ENCODE peak calls at places on chromosomes 4 and X, in eight cellular contexts. T is HepG2, G is SK-N-SH, Z is K562, J is HCT116, S is Panc1, P is GM23338, Y is GM12878. E is an unnamed sample.

GRCh38 chr4:168587326-168588125 is 90.7 kb downstream of the PALLD start:
- DNase-seq in S (no peak), G (no peak), P (no peak), Z (no peak), T (no peak), Y (no peak), J (peak), E (no peak)

GRCh38 chr4:184968784-184969201 is 49.5 kb upstream of the HELT start:
- DNase-seq in T (no peak), G (no peak), Z (no peak), P (no peak), S (no peak), J (no peak), Y (no peak), E (no peak)

GRCh38 chr4:170139764-170140163 is 50.0 kb upstream of the AADAT start:
- DNase-seq in T (no peak), G (no peak), Z (no peak), J (no peak), P (no peak), Y (no peak), S (no peak), E (no peak)

GRCh38 chrX:23003121-23003520 is 3.4 kb downstream of the DDX53 start:
- DNase-seq in Z (no peak), Y (no peak), P (no peak), J (no peak), S (no peak), T (no peak), G (no peak), E (no peak)

GRCh38 chrX:66004928-66005831 is 34.7 kb downstream of the VSIG4 start:
- DNase-seq in Z (no peak), Y (no peak), S (no peak), J (no peak), P (no peak), G (no peak), T (no peak), E (no peak)

GRCh38 chr4:138405439-138405838 is 163.3 kb upstream of the SLC7A11 start:
- DNase-seq in J (no peak), T (no peak), P (no peak), S (no peak), G (no peak), Y (peak), Z (no peak), E (no peak)

GRCh38 chr4:56655627-56656345 is 25.3 kb downstream of the HOPX start:
- DNase-seq in S (no peak), P (peak), J (no peak), T (no peak), Z (no peak), Y (no peak), G (peak), E (no peak)

GRCh38 chr4:188268081-188268908 is 129.1 kb downstream of the TRIML1 start:
- DNase-seq in G (no peak), Y (no peak), J (no peak), Z (no peak), T (no peak), S (no peak), P (peak), E (no peak)

GRCh38 chr4:144820115-144820514 is 174.2 kb downstream of the HHIP start:
- DNase-seq in Y (no peak), Z (no peak), P (no peak), T (no peak), S (no peak), J (no peak), G (no peak), E (no peak)

GRCh38 chr4:120731561-120731960 is 191.0 kb downstream of the PRDM5 start:
- DNase-seq in T (no peak), Z (no peak), G (no peak), P (no peak), S (no peak), J (no peak), Y (no peak), E (no peak)

GRCh38 chr4:108255203-108255747 is 86.5 kb upstream of the LEF1 start:
- DNase-seq in G (peak), Y (no peak), S (no peak), P (no peak), J (no peak), Z (no peak), T (no peak), E (no peak)

GRCh38 chrX:106247162-106247561 is 79.1 kb downstream of the PWWP3B start:
- DNase-seq in T (no peak), P (no peak), J (peak), S (no peak), Y (no peak), Z (no peak), G (no peak), E (no peak)

GRCh38 chr4:185112104-185112503 is 31.0 kb upstream of the SLC25A4 start:
- DNase-seq in T (peak), G (no peak), Z (no peak), P (no peak), Y (no peak), J (peak), S (peak), E (no peak)

GRCh38 chr4:8050180-8050554 is 108.4 kb downstream of the ABLIM2 start:
- DNase-seq in P (no peak), J (no peak), T (no peak), S (no peak), Z (no peak), Y (no peak), G (no peak), E (no peak)

GRCh38 chr4:8051644-8052043 is 107.0 kb downstream of the ABLIM2 start:
- DNase-seq in P (peak), T (no peak), Z (no peak), G (no peak), J (no peak), S (no peak), Y (no peak), E (no peak)

GRCh38 chr4:8052160-8052691 is 106.4 kb downstream of the ABLIM2 start:
- DNase-seq in G (no peak), Z (no peak), J (no peak), Y (no peak), P (no peak), S (no peak), T (no peak), E (no peak)

GRCh38 chr4:8048856-8049686 is 109.4 kb upstream of the AFAP1 start:
- DNase-seq in Z (no peak), S (no peak), J (no peak), P (peak), G (no peak), Y (no peak), T (no peak), E (no peak)

GRCh38 chr4:8050555-8051206 is 107.9 kb downstream of the ABLIM2 start:
- DNase-seq in P (peak), Y (no peak), G (peak), J (no peak), T (peak), S (no peak), Z (no peak), E (no peak)
- TF ChIP-seq POLR2AphosphoS5 in P (peak), Y (no peak), G (no peak), J (no peak), T (no peak), S (no peak), Z (no peak), E (no peak)

GRCh38 chr4:38860788-38861424 is 4.3 kb upstream of the TLR6 start:
- DNase-seq in J (peak), G (peak), T (peak), Y (peak), Z (peak), P (peak), S (no peak), E (peak)
- TF ChIP-seq CTCF in J (peak), G (peak), T (peak), Y (peak), Z (peak), P (peak), S (peak), E (peak)

GRCh38 chr4:54933579-54933978 is 191.8 kb downstream of the KDR start:
- DNase-seq in Z (no peak), G (no peak), J (no peak), T (no peak), Y (no peak), P (no peak), S (no peak), E (no peak)

GRCh38 chr4:54940996-54941395 is 184.4 kb downstream of the KDR start:
- DNase-seq in T (no peak), Z (no peak), J (no peak), S (no peak), G (no peak), P (no peak), Y (no peak), E (no peak)

GRCh38 chr4:54941994-54942552 is 183.3 kb downstream of the KDR start:
- DNase-seq in T (no peak), G (no peak), Y (no peak), P (no peak), Z (no peak), S (no peak), J (no peak), E (no peak)

GRCh38 chr4:54942735-54943134 is 182.7 kb downstream of the KDR start:
- DNase-seq in J (no peak), P (no peak), G (no peak), S (no peak), T (no peak), Y (no peak), Z (no peak), E (no peak)

DNA sequence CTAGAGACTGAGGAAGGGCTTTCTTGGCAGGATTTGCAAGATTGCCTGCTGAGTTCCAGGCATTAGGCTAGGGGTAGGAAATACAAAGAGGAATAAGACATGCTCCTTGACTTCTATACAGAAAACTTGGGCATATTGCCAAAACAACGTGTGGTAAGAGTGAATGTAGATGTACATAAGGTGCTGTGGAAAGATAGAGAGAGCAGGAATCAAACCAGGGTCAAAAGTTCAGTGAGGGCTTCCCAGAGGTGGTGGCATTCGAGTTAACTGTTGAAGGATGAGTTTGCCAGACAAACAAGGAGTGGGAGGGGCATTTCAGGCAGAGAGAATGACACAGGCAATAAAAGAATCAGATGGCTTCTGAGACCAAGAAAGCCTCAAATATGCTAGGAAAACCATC is 187.9 kb downstream of the KDR start:
- DNase-seq in T (no peak), Y (no peak), J (no peak), Z (no peak), G (no peak), P (no peak), S (no peak), E (no peak)
- TF ChIP-seq REST in T (no peak), Y (no peak), J (no peak), Z (no peak), G (no peak), P (no peak), S (no peak), E (no peak)

GRCh38 chr4:151315212-151315886 is 10.1 kb downstream of the SH3D19 start:
- DNase-seq in G (no peak), Z (no peak), J (peak), Y (no peak), T (peak), S (peak), P (no peak), E (no peak)
- TF ChIP-seq POLR2AphosphoS5 in G (no peak), Z (no peak), J (peak), Y (no peak), T (no peak), S (no peak), P (no peak), E (no peak)

DNA sequence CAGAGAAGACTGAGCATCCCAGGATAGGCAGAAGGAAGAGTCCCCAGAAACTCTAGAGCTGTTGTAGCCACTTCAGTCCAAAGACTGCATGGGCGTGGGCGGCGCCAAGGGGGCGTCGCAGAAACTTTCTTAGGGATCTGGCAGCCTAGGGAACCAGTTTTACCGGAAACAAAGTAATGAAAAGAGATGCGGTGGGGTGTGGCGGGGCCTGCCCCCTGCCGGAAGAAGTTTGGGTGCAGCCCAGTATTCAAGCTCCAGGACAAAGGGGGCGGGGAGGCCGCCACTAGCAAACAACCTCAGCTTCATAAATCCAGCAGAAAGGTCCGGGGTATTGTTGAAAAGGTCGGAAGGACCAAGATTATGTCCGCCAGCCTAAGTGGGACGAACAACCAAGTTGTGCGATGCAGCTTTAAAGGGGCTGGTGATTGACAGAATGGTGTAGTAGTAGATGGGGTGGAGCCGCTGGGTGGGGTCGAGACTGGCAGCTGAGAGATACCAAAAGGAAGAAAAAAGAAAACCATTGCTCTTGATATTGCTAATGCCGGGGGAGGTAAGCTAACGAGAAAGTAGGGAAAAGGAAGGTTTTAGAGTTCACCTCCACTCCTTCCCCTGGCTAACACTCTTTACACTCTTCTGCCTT is 190.5 kb downstream of the RRAGB start:
- DNase-seq in Z (peak), T (no peak), P (peak), S (no peak), G (no peak), J (peak), Y (no peak), E (peak)
- TF ChIP-seq CTCF in Z (no peak), T (no peak), P (peak), S (peak), G (peak), J (peak), Y (peak), E (no peak)

GRCh38 chrX:27132851-27133250 is 330.3 kb downstream of the PPP4R3C start:
- DNase-seq in Y (no peak), Z (no peak), S (no peak), J (no peak), T (no peak), G (no peak), P (no peak), E (no peak)
- TF ChIP-seq REST in Y (no peak), Z (no peak), S (no peak), J (no peak), T (no peak), G (no peak), P (no peak), E (no peak)

E was measured in HL-60.